ENCODE peak calls at places on chromosomes 5 and 9, in five cellular contexts. C is psoas muscle, K is IMR-90, B is amniotic stem cell, V is neural progenitor cell. W is an unnamed sample.

GRCh38 chr5:171521219-171521633 is 101.8 kb downstream of the FGF18 start:
- DNase-seq in C (peak), B (peak), V (peak), K (peak), W (no peak)

GRCh38 chr5:147892696-147893296 is 13.5 kb downstream of the C5orf46 start:
- DNase-seq in K (peak), B (no peak), V (peak), C (no peak), W (no peak)

GRCh38 chr9:89661956-89662717 is 57.3 kb downstream of the GADD45G start:
- DNase-seq in K (peak), V (peak), B (peak), C (peak), W (no peak)

GRCh38 chr5:41966706-41967105 is 41.6 kb downstream of the FBXO4 start:
- DNase-seq in B (no peak), K (no peak), C (no peak), V (no peak), W (no peak)

GRCh38 chr9:98983295-98984268 is 39.9 kb downstream of the COL15A1 start:
- DNase-seq in B (peak), V (no peak), C (no peak), K (peak), W (no peak)

GRCh38 chr9:123561055-123561454 is 205.1 kb downstream of the CRB2 start:
- DNase-seq in B (no peak), C (no peak), K (no peak), V (no peak), W (no peak)

GRCh38 chr5:150538007-150538917 is 30.3 kb downstream of the NDST1 start:
- DNase-seq in V (no peak), K (peak), B (no peak), C (no peak), W (no peak)

GRCh38 chr5:118606940-118607339 is 381.4 kb downstream of the DTWD2 start:
- DNase-seq in B (no peak), C (peak), V (no peak), K (no peak), W (no peak)

GRCh38 chr5:84298628-84299027 is 86.1 kb downstream of the EDIL3 start:
- DNase-seq in B (no peak), V (no peak), C (no peak), K (no peak), W (no peak)

GRCh38 chr5:55427157-55427556 is 107.6 kb downstream of the PLPP1 start:
- DNase-seq in C (no peak), K (peak), V (no peak), B (peak), W (peak)

GRCh38 chr9:138033950-138034349 is 156.4 kb downstream of the CACNA1B start:
- DNase-seq in K (no peak), V (no peak), B (no peak), C (no peak), W (no peak)

GRCh38 chr5:78501411-78502338 is 141.3 kb downstream of the SCAMP1 start:
- DNase-seq in K (no peak), B (no peak), C (no peak), V (no peak), W (no peak)

GRCh38 chr9:118575341-118576070 is 793.7 kb downstream of the BRINP1 start:
- DNase-seq in V (no peak), B (no peak), C (no peak), K (no peak), W (no peak)

GRCh38 chr5:80251636-80252035 is 4.2 kb downstream of the SERINC5 start:
- DNase-seq in K (peak), B (no peak), V (no peak), C (peak), W (no peak)

GRCh38 chr5:139852696-139853095 is 57.1 kb downstream of the PSD2 start:
- DNase-seq in C (no peak), B (no peak), K (no peak), V (no peak), W (no peak)

GRCh38 chr5:178832618-178833201 is 27.0 kb upstream of the ZNF354B start:
- DNase-seq in B (no peak), K (no peak), V (no peak), C (no peak), W (no peak)

GRCh38 chr5:173329370-173330150 is 1.3 kb upstream of the STC2 start:
- DNase-seq in B (no peak), K (no peak), C (no peak), V (peak), W (peak)

GRCh38 chr5:94485017-94485517 is 133.3 kb downstream of the KIAA0825 start:
- DNase-seq in V (no peak), B (no peak), K (no peak), C (no peak), W (no peak)

GRCh38 chr5:170252109-170252508 is 19.3 kb downstream of the C5orf58 start:
- DNase-seq in B (no peak), K (no peak), C (no peak), V (no peak), W (no peak)

GRCh38 chr5:68049053-68049713 is 166.4 kb upstream of the PIK3R1 start:
- DNase-seq in B (no peak), V (no peak), K (no peak), C (no peak), W (no peak)

GRCh38 chr5:39783756-39784421 is 359.1 kb upstream of the DAB2 start:
- DNase-seq in K (peak), V (no peak), B (no peak), C (no peak), W (no peak)

GRCh38 chr5:39387293-39387692 is 23.0 kb upstream of the C9 start:
- DNase-seq in K (no peak), B (no peak), V (no peak), C (no peak), W (no peak)

GRCh38 chr9:115328228-115328627 is 210.3 kb upstream of the TNC start:
- DNase-seq in C (peak), V (no peak), B (no peak), K (peak), W (no peak)

GRCh38 chr5:132104561-132104960 is 31.0 kb downstream of the CSF2 start:
- DNase-seq in B (no peak), K (peak), V (no peak), C (no peak), W (no peak)

GRCh38 chr5:54553659-54554207 is 36.2 kb downstream of the SNX18 start:
- DNase-seq in V (no peak), K (no peak), B (no peak), C (no peak), W (no peak)

GRCh38 chr9:130860458-130861316 is 25.6 kb downstream of the ABL1 start:
- DNase-seq in B (peak), V (peak), C (peak), K (peak), W (no peak)

GRCh38 chr5:173477320-173478055 is 139.0 kb downstream of the BOD1 start:
- DNase-seq in K (peak), B (no peak), V (no peak), C (peak), W (no peak)

GRCh38 chr5:6480133-6481051 is 31.7 kb downstream of the UBE2QL1 start:
- DNase-seq in B (no peak), K (no peak), C (no peak), V (peak), W (no peak)

GRCh38 chr9:87236546-87236945 is 261.1 kb upstream of the DAPK1 start:
- DNase-seq in C (no peak), K (peak), B (no peak), V (no peak), W (no peak)

GRCh38 chr5:173802670-173803165 is 85.4 kb upstream of the CPEB4 start:
- DNase-seq in V (no peak), C (peak), K (peak), B (no peak), W (no peak)

GRCh38 chr9:131849391-131849790 is 109.5 kb upstream of the RAPGEF1 start:
- DNase-seq in C (no peak), K (no peak), V (no peak), B (no peak), W (no peak)

GRCh38 chr9:135591491-135592330 is 30.2 kb downstream of the PAEP start:
- DNase-seq in K (no peak), C (no peak), B (no peak), V (no peak), W (no peak)

GRCh38 chr5:89934069-89934468 is 475.5 kb downstream of the CETN3 start:
- DNase-seq in C (no peak), V (no peak), K (no peak), B (no peak), W (no peak)